ENCODE peak calls at places on chromosomes 1 and 21, in ten cellular contexts. L is Caco-2; Z is pancreas; B is astrocyte of the spinal cord; U is NB4; T is cardiac muscle cell; H is RWPE2; W is amygdala; M is activated naive CD4-positive, alpha-beta T cell; N is epithelial cell of esophagus. P is an unnamed sample.

GRCh38 chr21:45869121-45870007 is 112.2 kb upstream of the COL6A1 start:
- DNase-seq in H (no peak), N (peak; percentile 6), T (peak; percentile 55), L (peak; percentile 23), W (no peak), M (no peak), U (no peak), Z (no peak), B (peak; percentile 67), P (peak; percentile 68)

GRCh38 chr1:29648026-29648425 is 411.7 kb downstream of the PTPRU start:
- DNase-seq in L (no peak), B (no peak), M (no peak), U (no peak), W (no peak), T (no peak), H (no peak), Z (no peak), N (no peak), P (no peak)

GRCh38 chr1:47533176-47534039 is 95.6 kb downstream of the FOXD2 start:
- DNase-seq in B (peak; percentile 82), T (peak; percentile 81), L (peak; percentile 45), U (peak; percentile 26), Z (no peak), H (no peak), N (peak; percentile 17), M (no peak), W (peak; percentile 13), P (no peak)

GRCh38 chr21:34029724-34030528 is 43.5 kb upstream of the MRPS6 start:
- DNase-seq in B (peak; percentile 82), Z (peak; percentile 31), N (peak; percentile 94), L (peak; percentile 62), H (peak; percentile 68), W (peak; percentile 21), M (no peak), U (peak; percentile 33), T (peak; percentile 92), P (no peak)

GRCh38 chr1:189619682-189620332 is 857.9 kb downstream of the BRINP3 start:
- DNase-seq in L (no peak), T (peak; percentile 76), N (peak; percentile 98), U (no peak), W (no peak), H (peak; percentile 81), Z (no peak), M (no peak), B (peak; percentile 93), P (no peak)

GRCh38 chr1:207659545-207660148 is 14.7 kb downstream of the CR1L start:
- DNase-seq in N (peak; percentile 64), T (no peak), H (no peak), B (no peak), U (no peak), M (no peak), L (no peak), W (no peak), Z (no peak), P (no peak)

GRCh38 chr1:35476099-35476674 is 81.0 kb downstream of the KIAA0319L start:
- DNase-seq in Z (no peak), H (no peak), M (no peak), B (peak; percentile 55), U (no peak), W (no peak), N (no peak), L (no peak), T (no peak), P (no peak)

GRCh38 chr21:45300786-45301520 is 13.3 kb upstream of the POFUT2 start:
- DNase-seq in T (no peak), H (peak; percentile 65), B (no peak), W (no peak), U (no peak), Z (no peak), N (no peak), L (peak; percentile 25), M (no peak), P (no peak)

GRCh38 chr1:145994391-145995120 is 1.8 kb downstream of the TXNIP start:
- DNase-seq in W (no peak), T (no peak), B (no peak), Z (peak; percentile 40), L (no peak), H (no peak), N (peak; percentile 49), M (no peak), U (peak; percentile 44), P (no peak)

GRCh38 chr1:41661428-41662060 is 177.1 kb upstream of the EDN2 start:
- DNase-seq in Z (no peak), B (no peak), N (no peak), M (no peak), T (no peak), H (no peak), W (peak; percentile 38), U (peak; percentile 43), L (no peak), P (no peak)

GRCh38 chr1:111221633-111222286 is 5.8 kb upstream of the CHI3L2 start:
- DNase-seq in B (no peak), U (peak; percentile 97), L (no peak), W (no peak), M (peak; percentile 30), N (peak; percentile 24), Z (no peak), T (peak; percentile 57), H (no peak), P (no peak)

GRCh38 chr1:157097692-157098091 is 1.9 kb downstream of the ETV3L start:
- DNase-seq in T (no peak), N (no peak), M (no peak), U (no peak), L (no peak), W (no peak), Z (no peak), B (no peak), H (no peak), P (peak; percentile 62)

GRCh38 chr1:232628335-232629214 is 1.4 kb downstream of the SIPA1L2 start:
- DNase-seq in L (no peak), B (peak; percentile 62), W (no peak), M (no peak), T (peak; percentile 67), U (peak; percentile 54), Z (no peak), H (no peak), N (peak; percentile 42), P (no peak)

GRCh38 chr1:76133977-76134376 is 59.4 kb downstream of the ST6GALNAC3 start:
- DNase-seq in U (no peak), M (no peak), N (no peak), W (no peak), T (no peak), B (no peak), L (no peak), Z (no peak), H (no peak), P (no peak)

GRCh38 chr21:41369915-41370839 is 8.3 kb downstream of the MX2 start:
- DNase-seq in T (no peak), L (no peak), Z (no peak), B (no peak), U (peak; percentile 79), H (no peak), N (no peak), W (no peak), M (no peak), P (peak; percentile 72)

GRCh38 chr1:228289996-228290881 is 82.4 kb downstream of the OBSCN start:
- DNase-seq in W (no peak), N (no peak), B (no peak), H (peak; percentile 18), U (no peak), M (no peak), L (no peak), T (no peak), Z (no peak), P (peak; percentile 60)

GRCh38 chr1:24553931-24554330 is 2.0 kb upstream of the NCMAP start:
- DNase-seq in B (no peak), M (no peak), W (no peak), Z (no peak), U (no peak), N (no peak), H (no peak), L (no peak), T (no peak), P (peak; percentile 39)

GRCh38 chr1:42940851-42941639 is 17.6 kb downstream of the SLC2A1 start:
- DNase-seq in Z (no peak), M (no peak), H (peak; percentile 90), B (peak; percentile 97), L (peak; percentile 83), U (no peak), N (peak; percentile 91), W (no peak), T (peak; percentile 94), P (no peak)

GRCh38 chr1:247294282-247294681 is 37.4 kb downstream of the ZNF496 start:
- DNase-seq in U (no peak), T (peak; percentile 77), M (no peak), B (peak; percentile 85), W (no peak), Z (no peak), H (no peak), N (peak; percentile 39), L (no peak), P (no peak)

GRCh38 chr1:68904472-68904871 is 407.6 kb upstream of the DEPDC1 start:
- DNase-seq in L (no peak), N (peak; percentile 13), B (peak; percentile 49), U (no peak), M (no peak), W (no peak), H (no peak), Z (no peak), T (peak; percentile 54), P (no peak)

GRCh38 chr21:44837537-44837936 is 19.7 kb upstream of the SUMO3 start:
- DNase-seq in H (no peak), U (no peak), T (no peak), B (no peak), N (no peak), Z (no peak), W (no peak), L (no peak), M (no peak), P (no peak)

GRCh38 chr1:24009406-24009805 is 29.3 kb upstream of the SRSF10 start:
- DNase-seq in N (peak; percentile 69), M (no peak), L (peak; percentile 41), B (peak; percentile 72), Z (no peak), W (no peak), T (no peak), H (peak; percentile 55), U (no peak), P (no peak)

GRCh38 chr1:116506132-116507004 is 64.5 kb downstream of the CD58 start:
- DNase-seq in B (no peak), U (no peak), M (no peak), T (no peak), H (no peak), Z (no peak), L (no peak), N (peak; percentile 84), W (no peak), P (no peak)

GRCh38 chr1:81044708-81045107 is 756.0 kb upstream of the ADGRL2 start:
- DNase-seq in W (no peak), M (no peak), H (no peak), N (peak; percentile 49), U (no peak), T (peak; percentile 64), B (peak; percentile 43), Z (no peak), L (no peak), P (no peak)

GRCh38 chr21:45801989-45802388 is 158.5 kb downstream of the PCBP3 start:
- DNase-seq in T (no peak), B (no peak), U (no peak), M (no peak), W (no peak), Z (no peak), N (no peak), L (no peak), H (no peak), P (no peak)

GRCh38 chr1:54301494-54301893 is 101.5 kb downstream of the MRPL37 start:
- DNase-seq in U (no peak), L (no peak), W (no peak), M (no peak), H (no peak), T (no peak), B (no peak), N (no peak), Z (no peak), P (no peak)

GRCh38 chr1:12539705-12540579 is 78.1 kb downstream of the DHRS3 start:
- DNase-seq in L (peak; percentile 57), N (peak; percentile 15), B (peak; percentile 97), H (no peak), M (no peak), U (peak; percentile 49), Z (no peak), T (peak; percentile 99), W (no peak), P (peak; percentile 85)

GRCh38 chr1:9760824-9761223 is 62.9 kb downstream of the CLSTN1 start:
- DNase-seq in Z (no peak), H (no peak), U (peak; percentile 25), N (no peak), L (no peak), T (no peak), W (no peak), M (no peak), B (no peak), P (no peak)

P was measured in cardiac septum.